ENCODE peak calls at places on chromosome 11, in four cellular contexts. X is heart right ventricle; W is effector memory CD4-positive, alpha-beta T cell; V is psoas muscle. A is an unnamed sample.

GRCh38 chr11:119461250-119461963 is 38.4 kb upstream of the THY1 start:
- DNase-seq in V (no peak), W (no peak), X (no peak), A (no peak)

GRCh38 chr11:10038916-10039315 is 255.1 kb downstream of the SBF2 start:
- DNase-seq in W (no peak), V (no peak), X (no peak), A (no peak)

GRCh38 chr11:45988922-45989321 is 66.5 kb downstream of the LARGE2 start:
- DNase-seq in V (no peak), X (no peak), W (no peak), A (no peak)

GRCh38 chr11:57279131-57279530 is 42.1 kb upstream of the APLNR start:
- DNase-seq in V (no peak), W (no peak), X (no peak), A (no peak)

GRCh38 chr11:94597896-94598295 is 30.7 kb downstream of the PIWIL4 start:
- DNase-seq in V (no peak), X (no peak), W (no peak), A (no peak)

GRCh38 chr11:129312741-129313587 is 62.7 kb upstream of the BARX2 start:
- DNase-seq in X (no peak), V (no peak), W (no peak), A (no peak)

GRCh38 chr11:116703421-116703820 is 69.4 kb downstream of the BUD13 start:
- DNase-seq in V (no peak), W (no peak), X (no peak), A (no peak)

GRCh38 chr11:43554148-43554473 is 126.4 kb upstream of the HSD17B12 start:
- DNase-seq in W (no peak), V (no peak), X (no peak), A (no peak)

GRCh38 chr11:75969626-75970308 is 154.8 kb downstream of the UVRAG start:
- DNase-seq in V (no peak), X (no peak), W (no peak), A (no peak)

GRCh38 chr11:95789506-95790122 is at the start of gene FAM76B:
- DNase-seq in V (peak; percentile 98), X (peak; percentile 95), W (peak; percentile 98), A (peak; percentile 93)

GRCh38 chr11:114015117-114015516 is 40.2 kb downstream of the HTR3A start:
- DNase-seq in W (no peak), V (no peak), X (no peak), A (no peak)

GRCh38 chr11:9313648-9314290 is 624 bp downstream of the TMEM41B start:
- DNase-seq in V (no peak), W (peak; percentile 17), X (no peak), A (no peak)

GRCh38 chr11:71423181-71423790 is 24.9 kb downstream of the DHCR7 start:
- DNase-seq in V (no peak), X (no peak), W (no peak), A (no peak)

GRCh38 chr11:115390441-115390840 is 113.8 kb downstream of the CADM1 start:
- DNase-seq in V (no peak), X (no peak), W (no peak), A (no peak)

GRCh38 chr11:99781074-99781473 is 760.3 kb downstream of the CNTN5 start:
- DNase-seq in X (no peak), V (no peak), W (no peak), A (no peak)

GRCh38 chr11:66267379-66268209 is 845 bp upstream of the RAB1B start:
- DNase-seq in V (peak; percentile 94), W (peak; percentile 78), X (peak; percentile 94), A (peak; percentile 85)

DNA sequence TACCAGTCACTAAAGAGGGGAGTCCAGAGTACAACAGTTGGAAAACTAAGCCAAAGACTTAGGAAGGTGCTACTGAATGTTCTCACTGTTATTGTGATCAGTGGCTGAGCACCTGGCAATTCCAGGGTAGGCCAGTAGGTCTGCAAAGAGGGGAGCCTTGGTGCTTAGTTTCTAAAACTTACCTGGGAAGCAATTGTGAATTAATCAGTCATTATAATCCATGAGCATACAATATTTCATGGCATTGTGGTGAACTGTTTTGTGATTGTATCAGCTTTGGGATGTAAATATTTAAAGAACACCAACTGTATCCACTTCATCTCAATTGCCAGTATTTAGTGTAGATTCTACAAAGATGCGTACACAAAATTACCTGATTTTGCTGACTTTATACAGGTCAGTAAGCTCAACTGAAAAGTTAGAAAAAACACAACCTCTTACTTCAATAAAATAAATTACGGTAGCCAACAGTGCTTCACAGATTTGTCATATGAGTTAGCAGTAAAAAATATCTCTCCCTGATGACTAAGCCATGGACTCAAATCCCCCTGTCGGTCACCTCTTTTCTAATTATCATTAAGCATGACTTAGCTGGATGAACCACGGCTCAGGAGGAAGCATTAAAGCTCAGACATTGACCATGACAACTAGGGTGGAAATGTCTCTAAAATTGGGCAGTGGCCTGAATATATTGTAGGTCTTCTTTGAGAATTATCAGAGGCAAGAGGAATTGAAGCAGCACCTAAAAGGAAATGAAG is 30.8 kb upstream of the SORL1 start:
- DNase-seq in W (no peak), X (no peak), V (no peak), A (no peak)
- H3K4me1 ChIP-seq in W (peaks cover 44% of the 10 kb centered on the region), X (peaks cover 20% of the 10 kb centered on the region), V (no peaks in the 10 kb centered on the region), A (peaks cover 68% of the 10 kb centered on the region)

GRCh38 chr11:61727401-61727811 is 25.0 kb upstream of the MYRF start:
- DNase-seq in W (no peak), X (no peak), V (no peak), A (no peak)

GRCh38 chr11:61730222-61730994 is 22.0 kb upstream of the MYRF start:
- DNase-seq in X (no peak), V (no peak), W (no peak), A (no peak)

GRCh38 chr11:61728066-61728939 is 24.1 kb upstream of the MYRF start:
- DNase-seq in V (no peak), W (no peak), X (no peak), A (no peak)

GRCh38 chr11:61726775-61727174 is 25.7 kb upstream of the MYRF start:
- DNase-seq in W (no peak), X (no peak), V (no peak), A (no peak)

DNA sequence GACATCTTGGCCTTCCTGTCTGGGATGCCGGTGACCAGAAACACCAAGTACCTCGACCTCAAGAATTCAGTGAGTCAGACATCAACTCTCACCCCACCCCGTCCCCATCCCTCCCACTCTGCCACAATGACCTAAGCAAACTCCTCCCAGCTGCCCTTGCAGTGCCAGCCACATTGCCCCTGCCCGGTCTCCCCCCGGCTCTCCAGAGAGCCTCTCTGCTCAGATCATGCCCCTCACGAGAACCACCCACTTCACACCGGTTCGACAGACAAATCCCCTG is 23.6 kb upstream of the MYRF start:
- DNase-seq in X (no peak), V (no peak), W (no peak), A (no peak)
- H3K27ac ChIP-seq in X (no peak overlapping the region), V (no peak overlapping the region), W (no peak overlapping the region), A (no peak overlapping the region)

GRCh38 chr11:59185412-59185811 is 13.5 kb downstream of the DTX4 start:
- DNase-seq in V (no peak), X (no peak), W (no peak), A (no peak)

GRCh38 chr11:59188954-59189353 is 17.0 kb downstream of the DTX4 start:
- DNase-seq in X (no peak), V (no peak), W (no peak), A (no peak)

GRCh38 chr11:59187020-59187419 is 15.1 kb downstream of the DTX4 start:
- DNase-seq in W (no peak), X (no peak), V (no peak), A (no peak)

GRCh38 chr11:59186130-59186594 is 14.2 kb downstream of the DTX4 start:
- DNase-seq in X (peak; percentile 29), V (no peak), W (peak; percentile 36), A (peak; percentile 19)

GRCh38 chr11:59187587-59187986 is 15.7 kb downstream of the DTX4 start:
- DNase-seq in V (peak; percentile 89), X (peak; percentile 65), W (no peak), A (no peak)
- H3K4me1 ChIP-seq in V (no peaks in the 10 kb centered on the region), X (peaks cover 7% of the 10 kb centered on the region), W (no peaks in the 10 kb centered on the region), A (no peaks in the 10 kb centered on the region)

DNA sequence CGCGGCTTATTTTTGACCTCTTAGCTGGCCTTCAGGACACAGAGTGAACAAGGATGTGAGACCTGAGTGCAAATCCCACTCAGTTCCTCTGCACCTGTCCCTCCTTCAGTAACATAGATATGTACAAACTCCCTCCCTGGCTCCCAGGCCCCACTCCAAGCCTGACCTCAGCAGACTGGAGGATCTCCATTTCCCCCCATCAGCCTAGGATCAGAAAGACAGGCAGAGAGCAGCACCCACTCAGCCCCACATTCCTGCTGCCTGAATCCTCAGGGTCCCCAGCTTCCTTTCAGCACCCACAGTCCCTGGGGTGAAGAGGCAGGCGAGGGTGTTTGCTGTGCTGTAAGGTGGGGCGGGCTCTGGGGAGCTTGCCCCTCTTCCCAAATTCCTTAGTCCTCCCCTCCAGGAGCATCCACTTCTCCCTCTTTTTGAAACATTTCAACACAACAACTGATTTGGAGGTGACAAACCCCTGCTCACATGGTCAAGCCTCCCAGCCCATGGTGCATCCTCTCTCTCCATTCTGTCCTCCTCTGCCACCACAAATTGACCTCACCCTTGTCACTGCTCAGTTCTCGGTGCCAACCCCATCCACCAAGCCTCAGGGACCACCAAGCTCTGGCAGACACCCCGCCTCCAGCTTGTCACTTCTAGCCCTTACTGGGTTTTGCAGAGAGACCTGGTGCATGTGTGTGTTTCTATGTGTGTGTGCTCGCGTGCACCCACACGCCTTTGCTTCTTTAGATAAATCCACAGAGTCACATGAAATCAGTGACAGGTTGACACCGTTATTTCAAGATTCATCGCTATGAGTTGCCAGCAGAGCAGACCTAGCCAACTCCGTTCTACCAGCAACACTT is 151.0 kb downstream of the FEZ1 start:
- DNase-seq in V (no peak), X (no peak), W (no peak), A (no peak)
- H3K27ac ChIP-seq in V (peak overlapping the region; percentile 67), X (peak overlapping the region; percentile 31), W (no peak overlapping the region), A (no peak overlapping the region)

A was measured in CD8-positive, alpha-beta T cell.